ENCODE peak calls at places on chromosomes 7 and 10, in nine cellular contexts. V is EH; O is GM04503; Y is stimulated activated CD4-positive, alpha-beta T cell treated with anti-CD3 and anti-CD28 coated beads, Interleukin-1b, Interleukin-23, amount 100 ng/mL, for 24 hours; Z is cardiac muscle cell; F is ecto neural progenitor cell; A is HL-60; S is T1000; Q is T-helper 1 cell. K is an unnamed sample.

GRCh38 chr10:70376436-70377378 is 5.7 kb downstream of the LRRC20 start:
- DNase-seq in V (peak), O (no peak), S (no peak), Z (no peak), Y (no peak), Q (no peak), A (no peak), F (no peak), K (no peak)

GRCh38 chr7:75951506-75951905 is 36.6 kb downstream of the POR start:
- DNase-seq in Z (peak), O (peak), Y (no peak), V (peak), Q (no peak), S (no peak), F (no peak), A (peak), K (peak)

GRCh38 chr7:20395094-20395493 is 64.4 kb downstream of the ITGB8 start:
- DNase-seq in V (no peak), S (no peak), Z (peak), Y (no peak), Q (no peak), F (no peak), O (no peak), A (peak), K (no peak)

GRCh38 chr10:117373848-117374505 is 1.3 kb downstream of the PDZD8 start:
- DNase-seq in A (no peak), Q (peak), Z (peak), F (peak), O (no peak), Y (peak), V (peak), S (peak), K (no peak)

GRCh38 chr10:1365540-1366082 is 309.4 kb downstream of the WDR37 start:
- DNase-seq in F (no peak), Y (no peak), A (no peak), S (no peak), O (no peak), Z (no peak), Q (no peak), V (no peak), K (no peak)

GRCh38 chr10:86334515-86335085 is 32.0 kb downstream of the GRID1 start:
- DNase-seq in V (no peak), O (no peak), Y (no peak), Q (no peak), A (no peak), S (no peak), F (no peak), Z (no peak), K (no peak)

GRCh38 chr7:142626420-142627035 is 122.7 kb upstream of the PRSS1 start:
- DNase-seq in Z (peak), S (no peak), F (peak), O (no peak), A (peak), V (peak), Q (peak), Y (peak), K (no peak)

GRCh38 chr10:15201589-15202300 is 33.3 kb upstream of the NMT2 start:
- DNase-seq in S (peak), F (no peak), V (peak), Z (peak), O (no peak), Y (no peak), Q (no peak), A (no peak), K (no peak)

GRCh38 chr10:82969405-82969804 is 1094.4 kb downstream of the NRG3 start:
- DNase-seq in S (no peak), Z (peak), O (peak), Y (no peak), Q (no peak), V (peak), A (peak), F (no peak), K (no peak)

GRCh38 chr7:106524690-106525059 is 136.3 kb downstream of the CCDC71L start:
- DNase-seq in Z (no peak), F (no peak), O (no peak), Y (no peak), A (no peak), S (no peak), V (no peak), Q (no peak), K (no peak)

GRCh38 chr7:48041665-48041995 is 6.3 kb downstream of the C7orf57 start:
- DNase-seq in Y (no peak), V (peak), Z (peak), Q (no peak), A (no peak), F (no peak), S (no peak), O (peak), K (peak)

GRCh38 chr7:151727579-151728285 is 149.2 kb downstream of the PRKAG2 start:
- DNase-seq in S (peak), Y (peak), O (peak), F (peak), Z (peak), Q (peak), A (peak), V (peak), K (peak)

GRCh38 chr7:29319719-29320521 is 125.3 kb downstream of the CHN2 start:
- DNase-seq in F (no peak), Y (no peak), V (no peak), Z (no peak), O (no peak), A (peak), S (no peak), Q (no peak), K (no peak)

GRCh38 chr10:47299989-47300931 is at the start of gene GDF10:
- DNase-seq in Y (no peak), Q (no peak), A (no peak), S (no peak), Z (peak), O (no peak), V (no peak), F (peak), K (no peak)

GRCh38 chr7:26603631-26604030 is 260.8 kb downstream of the SKAP2 start:
- DNase-seq in F (no peak), Z (no peak), V (no peak), A (no peak), O (no peak), Q (no peak), S (no peak), Y (no peak), K (no peak)

GRCh38 chr7:28921822-28922221 is 36.3 kb downstream of the TRIL start:
- DNase-seq in V (peak), Q (peak), Y (no peak), A (peak), O (no peak), Z (peak), F (peak), S (no peak), K (no peak)

K was measured in AG04449.